ENCODE peak calls at places on chromosomes 5 and 9, in five cellular contexts. A is OCI-LY7, X is psoas muscle, F is BE2C, R is transverse colon. H is an unnamed sample.

GRCh38 chr5:74895906-74896305 is 29.7 kb upstream of the FAM169A start:
- DNase-seq in X (no peak), F (no peak), R (peak; percentile 55), A (no peak), H (no peak)

GRCh38 chr5:71586052-71586940 is 844 bp upstream of the MCCC2 start:
- DNase-seq in F (peak; percentile 58), A (peak; percentile 47), X (no peak), R (no peak), H (no peak)

GRCh38 chr9:91422832-91423711 is 560 bp downstream of the NFIL3 start:
- DNase-seq in F (no peak), X (peak; percentile 60), R (peak; percentile 75), A (peak; percentile 76), H (peak; percentile 54)

GRCh38 chr9:137227057-137227852 is at the start of gene RNF224:
- DNase-seq in R (peak; percentile 88), A (peak; percentile 90), X (peak; percentile 73), F (peak; percentile 90), H (peak; percentile 78)

GRCh38 chr9:4892501-4893194 is 92.4 kb upstream of the JAK2 start:
- DNase-seq in F (no peak), R (no peak), X (no peak), A (no peak), H (no peak)

GRCh38 chr5:171614511-171614910 is 171.1 kb upstream of the SMIM23 start:
- DNase-seq in A (no peak), F (no peak), X (no peak), R (no peak), H (no peak)

GRCh38 chr5:66860199-66860975 is 264.2 kb downstream of the MAST4 start:
- DNase-seq in R (no peak), A (no peak), X (no peak), F (no peak), H (no peak)

GRCh38 chr5:73274870-73275756 is 102.1 kb downstream of the TMEM174 start:
- DNase-seq in A (no peak), F (peak; percentile 36), X (peak; percentile 58), R (no peak), H (no peak)

GRCh38 chr5:38046093-38046492 is 206.3 kb upstream of the GDNF start:
- DNase-seq in X (no peak), A (no peak), R (no peak), F (no peak), H (no peak)

GRCh38 chr9:92500725-92501124 is 18.4 kb upstream of the ASPN start:
- DNase-seq in A (no peak), R (no peak), X (no peak), F (no peak), H (no peak)

GRCh38 chr9:18755263-18755662 is 277.7 kb downstream of the SAXO1 start:
- DNase-seq in A (no peak), F (no peak), R (no peak), X (no peak), H (no peak)

GRCh38 chr9:37172511-37172910 is 52.1 kb downstream of the ZCCHC7 start:
- DNase-seq in A (no peak), R (no peak), F (no peak), X (no peak), H (no peak)

GRCh38 chr5:172958268-172959046 is 767 bp upstream of the RPL26L1 start:
- DNase-seq in X (peak; percentile 66), F (peak; percentile 76), R (peak; percentile 78), A (peak; percentile 67), H (peak; percentile 73)

GRCh38 chr9:69035438-69036316 is at the start of gene FXN:
- DNase-seq in A (peak; percentile 87), F (peak; percentile 85), R (peak; percentile 88), X (peak; percentile 85), H (peak; percentile 80)

DNA sequence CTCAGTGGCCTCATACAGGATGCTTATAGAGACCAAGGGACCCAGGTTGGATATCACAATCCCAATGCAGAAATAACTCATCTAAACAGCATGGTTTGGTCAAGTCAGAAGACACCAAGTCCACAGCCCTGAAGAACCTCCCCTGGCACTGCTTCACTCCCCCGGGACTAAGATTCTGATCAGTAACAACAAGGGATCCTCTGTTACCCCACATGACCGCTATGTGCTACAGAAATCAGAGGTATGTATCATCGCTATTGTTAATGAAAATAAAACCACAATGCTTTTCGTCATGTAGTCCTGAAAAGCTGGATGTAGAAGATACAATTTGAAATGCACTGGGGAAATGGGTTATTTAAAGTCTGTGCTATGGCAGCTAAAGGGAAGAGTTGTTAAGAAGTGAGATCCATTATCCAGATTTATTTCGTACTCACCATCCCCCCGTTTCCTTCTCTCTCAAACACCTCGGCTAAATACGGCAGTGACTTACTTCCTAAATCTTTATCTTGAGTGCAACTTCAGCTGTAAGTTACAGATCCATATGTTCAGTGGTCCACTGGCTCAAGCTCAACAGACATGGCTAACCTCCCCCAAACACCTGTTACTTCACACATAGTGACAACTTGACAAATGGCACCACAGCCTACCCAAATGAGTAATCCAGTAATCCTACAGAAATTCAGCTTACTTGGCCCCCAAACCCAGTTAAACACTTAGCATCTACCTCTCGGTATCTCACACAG is 129.2 kb downstream of the MYO10 start:
- DNase-seq in R (no peak), A (no peak), X (no peak), F (no peak), H (no peak)
- H3K4me1 ChIP-seq in R (peaks cover 9% of the 10 kb centered on the region), A (no peaks in the 10 kb centered on the region), X (peaks cover 12% of the 10 kb centered on the region), F (no peaks in the 10 kb centered on the region), H (no peaks in the 10 kb centered on the region)

DNA sequence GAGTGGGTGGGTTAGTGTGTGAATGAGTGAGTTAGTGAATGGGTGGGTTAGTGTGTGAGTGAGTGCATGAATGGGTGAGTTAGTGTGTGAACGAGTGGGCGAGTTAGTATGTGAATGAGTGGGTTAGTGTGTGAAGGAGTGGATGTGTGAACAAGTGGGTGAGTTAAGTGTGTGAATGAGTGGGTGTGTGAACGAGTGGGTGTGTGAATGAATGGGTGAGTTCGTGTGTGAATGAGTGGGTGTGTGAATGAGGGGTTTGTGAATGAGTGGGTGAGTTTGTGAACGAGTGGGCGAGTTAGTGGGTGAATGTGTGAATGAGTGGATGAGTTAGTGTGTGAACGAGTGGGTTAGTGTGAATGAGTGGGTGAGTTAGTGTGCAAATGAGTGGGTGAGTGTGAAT is 34.0 kb downstream of the NKD2 start:
- DNase-seq in R (no peak), A (no peak), F (no peak), X (no peak), H (no peak)
- H3K9me3 ChIP-seq in R (no peaks in the 10 kb centered on the region), A (no peaks in the 10 kb centered on the region), F (peaks cover 3% of the 10 kb centered on the region), X (no peaks in the 10 kb centered on the region), H (no peaks in the 10 kb centered on the region)

GRCh38 chr5:86112249-86112648 is 505.5 kb upstream of the COX7C start:
- DNase-seq in A (no peak), R (no peak), F (no peak), X (no peak), H (no peak)

GRCh38 chr5:86108825-86109224 is 508.9 kb upstream of the COX7C start:
- DNase-seq in X (no peak), A (no peak), R (no peak), F (no peak), H (no peak)
- H3K4me1 ChIP-seq in X (no peaks in the 10 kb centered on the region), A (no peaks in the 10 kb centered on the region), R (no peaks in the 10 kb centered on the region), F (no peaks in the 10 kb centered on the region), H (no peaks in the 10 kb centered on the region)

GRCh38 chr9:113057193-113057592 is 669 bp upstream of the ZFP37 start:
- DNase-seq in A (no peak), X (no peak), F (no peak), R (no peak), H (no peak)
- H3K9me3 ChIP-seq in A (peaks cover 11% of the 10 kb centered on the region), X (peaks cover 44% of the 10 kb centered on the region), F (peaks cover 7% of the 10 kb centered on the region), R (peaks cover 31% of the 10 kb centered on the region), H (peaks cover 49% of the 10 kb centered on the region)

GRCh38 chr5:167233507-167233906 is 1057.9 kb upstream of the WWC1 start:
- DNase-seq in A (no peak), R (no peak), X (no peak), F (no peak), H (no peak)
- H3K4me1 ChIP-seq in A (no peaks in the 10 kb centered on the region), R (no peaks in the 10 kb centered on the region), X (no peaks in the 10 kb centered on the region), F (no peaks in the 10 kb centered on the region), H (no peaks in the 10 kb centered on the region)

DNA sequence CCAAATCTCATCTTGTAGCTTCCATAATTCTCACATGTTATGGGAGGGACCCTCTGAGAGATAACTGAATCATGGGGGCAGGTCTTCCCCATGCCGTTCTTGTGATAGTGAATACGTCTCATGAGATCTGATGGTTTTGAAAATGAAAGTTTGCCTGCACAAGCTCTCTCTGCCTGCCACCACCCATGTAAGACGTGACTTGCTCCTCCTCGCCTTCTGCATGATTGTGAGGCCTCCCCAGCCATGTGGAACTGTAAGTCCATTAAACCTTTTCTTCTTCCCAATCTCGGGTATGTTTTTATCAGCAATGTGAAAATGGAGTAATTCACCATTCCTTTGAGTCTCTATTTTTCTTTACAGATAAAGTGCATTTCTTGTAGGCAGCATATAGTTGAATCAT is 66.9 kb upstream of the FNIP1 start:
- DNase-seq in X (no peak), R (no peak), F (no peak), A (no peak), H (no peak)
- H3K9me3 ChIP-seq in X (peaks cover 14% of the 10 kb centered on the region), R (peaks cover 19% of the 10 kb centered on the region), F (no peaks in the 10 kb centered on the region), A (peaks cover 21% of the 10 kb centered on the region), H (peaks cover 23% of the 10 kb centered on the region)

GRCh38 chr9:125634040-125634717 is 72.8 kb downstream of the MAPKAP1 start:
- DNase-seq in A (peak; percentile 33), F (no peak), X (no peak), R (no peak), H (no peak)
- H3K4me1 ChIP-seq in A (peaks cover 50% of the 10 kb centered on the region), F (peaks cover 11% of the 10 kb centered on the region), X (peaks cover 33% of the 10 kb centered on the region), R (peaks cover 28% of the 10 kb centered on the region), H (peaks cover 7% of the 10 kb centered on the region)

GRCh38 chr5:180251887-180252286 is 40.0 kb downstream of the MAPK9 start:
- DNase-seq in R (no peak), A (no peak), F (no peak), X (no peak), H (no peak)

GRCh38 chr5:180250329-180250728 is 41.3 kb upstream of the RASGEF1C start:
- DNase-seq in A (no peak), R (no peak), X (no peak), F (no peak), H (no peak)

GRCh38 chr5:180253036-180253824 is 38.7 kb downstream of the MAPK9 start:
- DNase-seq in A (no peak), R (no peak), X (no peak), F (no peak), H (no peak)

GRCh38 chr5:180251141-180251540 is 40.7 kb downstream of the MAPK9 start:
- DNase-seq in R (no peak), X (no peak), F (peak; percentile 36), A (no peak), H (no peak)
- H3K9me3 ChIP-seq in R (peaks cover 49% of the 10 kb centered on the region), X (peaks cover 67% of the 10 kb centered on the region), F (peaks cover 14% of the 10 kb centered on the region), A (peaks cover 30% of the 10 kb centered on the region), H (peaks cover 93% of the 10 kb centered on the region)

GRCh38 chr9:134375011-134375390 is 48.7 kb downstream of the RXRA start:
- DNase-seq in X (peak; percentile 86), F (no peak), R (no peak), A (no peak), H (no peak)
- H3K4me1 ChIP-seq in X (peaks cover 99% of the 10 kb centered on the region), F (peaks cover 32% of the 10 kb centered on the region), R (peaks cover 76% of the 10 kb centered on the region), A (no peaks in the 10 kb centered on the region), H (no peaks in the 10 kb centered on the region)